ENCODE peak calls at places on chromosomes 12 and 14, in eight cellular contexts. H, E, K, F, U, Q, X and B are unnamed samples.

GRCh38 chr14:52852810-52853521 is 61.6 kb upstream of the GNPNAT1 start:
- DNase-seq in Q (no peak), X (no peak), H (no peak), E (no peak), F (no peak), U (no peak), K (no peak), B (no peak)

GRCh38 chr14:102507026-102507860 is 2.3 kb downstream of the ANKRD9 start:
- DNase-seq in E (no peak), H (no peak), K (no peak), U (no peak), X (no peak), Q (no peak), F (no peak), B (no peak)

GRCh38 chr14:69460093-69460701 is 24.3 kb upstream of the PLEKHD1 start:
- DNase-seq in E (peak; percentile 44), H (peak; percentile 71), U (peak; percentile 85), F (peak; percentile 66), X (no peak), K (no peak), Q (no peak), B (no peak)

GRCh38 chr14:34911209-34912150 is 36.3 kb upstream of the BAZ1A start:
- DNase-seq in K (no peak), H (no peak), X (no peak), Q (no peak), U (peak; percentile 72), E (peak; percentile 10), F (no peak), B (no peak)

GRCh38 chr14:90968025-90968424 is 92.4 kb downstream of the RPS6KA5 start:
- DNase-seq in Q (no peak), F (no peak), K (no peak), U (peak; percentile 9), X (no peak), E (no peak), H (no peak), B (no peak)

GRCh38 chr14:77053046-77053841 is 24.7 kb upstream of the IRF2BPL start:
- DNase-seq in H (peak; percentile 73), Q (peak; percentile 85), X (no peak), E (no peak), F (peak; percentile 84), U (peak; percentile 70), K (peak; percentile 54), B (peak; percentile 68)

GRCh38 chr14:75980856-75981255 is 939 bp downstream of the TGFB3 start:
- DNase-seq in F (no peak), Q (no peak), X (no peak), H (no peak), U (no peak), K (no peak), E (no peak), B (no peak)

GRCh38 chr12:79706676-79707075 is 15.9 kb upstream of the PAWR start:
- DNase-seq in X (no peak), K (no peak), E (no peak), Q (no peak), U (peak; percentile 20), F (no peak), H (no peak), B (no peak)

GRCh38 chr12:3252416-3252815 is 175.2 kb downstream of the TSPAN9 start:
- DNase-seq in F (no peak), U (peak; percentile 75), Q (peak; percentile 60), X (no peak), K (no peak), E (no peak), H (peak; percentile 72), B (no peak)

GRCh38 chr12:40261937-40262336 is 37.1 kb downstream of the LRRK2 start:
- DNase-seq in K (no peak), X (no peak), U (no peak), H (no peak), E (no peak), F (no peak), Q (no peak), B (no peak)

GRCh38 chr12:14892726-14893442 is 7.2 kb upstream of the MGP start:
- DNase-seq in K (no peak), U (no peak), Q (no peak), X (no peak), E (no peak), H (peak; percentile 24), F (peak; percentile 18), B (no peak)

GRCh38 chr12:32443491-32443890 is 44.1 kb downstream of the FGD4 start:
- DNase-seq in X (no peak), U (no peak), Q (no peak), H (no peak), K (no peak), F (no peak), E (no peak), B (no peak)

GRCh38 chr12:45994736-45995135 is 4.4 kb upstream of the SCAF11 start:
- DNase-seq in H (no peak), X (no peak), Q (no peak), E (no peak), F (no peak), K (no peak), U (no peak), B (no peak)

GRCh38 chr14:104977681-104978647 is at the start of gene AHNAK2:
- DNase-seq in E (no peak), X (no peak), K (peak; percentile 54), Q (peak; percentile 85), F (peak; percentile 93), U (peak; percentile 68), H (peak; percentile 79), B (peak; percentile 82)

GRCh38 chr12:109621864-109622485 is 48.4 kb downstream of the MVK start:
- DNase-seq in E (no peak), Q (no peak), X (no peak), K (no peak), F (no peak), H (no peak), U (peak; percentile 13), B (no peak)

GRCh38 chr14:101723061-101723595 is 38.4 kb upstream of the PPP2R5C start:
- DNase-seq in X (peak; percentile 52), U (no peak), Q (no peak), E (no peak), H (no peak), F (no peak), K (no peak), B (no peak)

GRCh38 chr12:57718641-57719528 is 19.7 kb downstream of the AGAP2 start:
- DNase-seq in X (peak; percentile 16), Q (no peak), K (no peak), E (no peak), H (no peak), U (no peak), F (no peak), B (no peak)

GRCh38 chr12:105954891-105955607 is 183.7 kb downstream of the NUAK1 start:
- DNase-seq in H (no peak), U (peak; percentile 51), F (peak; percentile 39), E (no peak), Q (no peak), X (no peak), K (no peak), B (no peak)
- H3K4me3 ChIP-seq in H (no peak overlapping the region), U (no peak overlapping the region), F (no peak overlapping the region), E (no peak overlapping the region), Q (no peak overlapping the region), X (no peak overlapping the region), K (no peak overlapping the region), B (no peak overlapping the region)

DNA sequence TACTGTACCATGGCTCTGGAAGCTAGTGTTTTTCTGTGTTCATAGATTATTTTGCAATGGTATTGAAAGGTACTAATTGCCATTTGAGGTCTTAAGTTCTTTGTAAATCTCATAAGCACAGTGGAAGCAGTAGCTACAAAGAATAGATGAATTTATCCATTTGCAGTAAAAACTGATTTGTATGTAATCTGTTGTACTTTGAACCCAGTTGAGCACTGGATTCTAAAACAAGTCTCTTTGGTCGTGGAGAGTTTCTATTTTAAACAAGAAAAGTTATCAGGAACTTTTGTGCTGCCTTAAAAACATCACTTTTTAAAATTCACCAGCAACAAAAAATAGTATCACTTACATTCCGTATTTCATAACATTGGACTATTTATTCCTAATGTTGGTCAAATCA is 4.1 kb downstream of the RAP1B start:
- DNase-seq in X (no peak), F (no peak), E (no peak), K (no peak), Q (no peak), U (no peak), H (no peak), B (no peak)
- H3K4me3 ChIP-seq in X (no peak overlapping the region), F (no peak overlapping the region), E (peak overlapping the region; percentile 84), K (no peak overlapping the region), Q (no peak overlapping the region), U (peak overlapping the region; percentile 14), H (no peak overlapping the region), B (no peak overlapping the region)

DNA sequence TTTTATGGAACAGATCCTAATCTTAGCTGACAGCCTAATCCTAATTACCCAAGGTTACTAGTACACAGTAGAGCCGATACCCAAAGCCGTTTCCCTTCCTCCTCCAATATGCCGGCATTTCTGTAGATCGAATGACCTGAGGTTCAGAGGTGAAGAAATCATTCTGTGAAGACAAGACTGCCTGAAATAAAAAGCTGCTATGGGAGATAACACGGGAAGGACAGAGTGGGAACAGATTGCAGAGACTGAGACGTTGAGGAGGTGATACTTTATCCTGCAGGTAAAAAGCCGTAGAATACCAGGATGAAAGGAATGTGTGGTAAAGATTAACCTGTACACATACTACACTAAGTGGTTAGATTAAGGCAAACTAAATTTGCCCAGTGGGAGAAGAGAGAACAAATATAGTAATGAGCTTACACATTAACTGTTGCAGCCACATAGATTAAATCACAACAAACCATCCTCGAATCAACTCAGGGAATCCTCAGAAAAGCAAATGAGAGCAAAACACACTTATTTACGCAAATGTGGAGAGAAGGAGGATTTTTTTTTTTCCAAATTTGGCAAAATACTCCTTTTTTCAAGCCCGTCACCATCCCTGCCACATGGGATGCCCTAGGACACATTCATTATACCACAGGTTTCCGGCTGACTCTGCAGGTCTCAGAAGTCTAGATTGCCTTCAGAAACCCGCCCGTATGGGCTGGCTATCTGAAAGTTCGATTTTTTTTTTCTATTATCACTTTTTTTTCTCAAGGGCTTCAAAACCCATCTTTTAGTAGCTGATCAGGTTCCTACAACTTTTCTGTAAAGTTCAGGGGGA is 188.0 kb downstream of the TTC8 start:
- DNase-seq in Q (no peak), U (no peak), H (peak; percentile 25), E (no peak), K (no peak), X (no peak), F (peak; percentile 53), B (no peak)
- H3K4me3 ChIP-seq in Q (peak overlapping the region; percentile 9), U (no peak overlapping the region), H (peak overlapping the region; percentile 27), E (no peak overlapping the region), K (no peak overlapping the region), X (no peak overlapping the region), F (peak overlapping the region; percentile 45), B (no peak overlapping the region)

DNA sequence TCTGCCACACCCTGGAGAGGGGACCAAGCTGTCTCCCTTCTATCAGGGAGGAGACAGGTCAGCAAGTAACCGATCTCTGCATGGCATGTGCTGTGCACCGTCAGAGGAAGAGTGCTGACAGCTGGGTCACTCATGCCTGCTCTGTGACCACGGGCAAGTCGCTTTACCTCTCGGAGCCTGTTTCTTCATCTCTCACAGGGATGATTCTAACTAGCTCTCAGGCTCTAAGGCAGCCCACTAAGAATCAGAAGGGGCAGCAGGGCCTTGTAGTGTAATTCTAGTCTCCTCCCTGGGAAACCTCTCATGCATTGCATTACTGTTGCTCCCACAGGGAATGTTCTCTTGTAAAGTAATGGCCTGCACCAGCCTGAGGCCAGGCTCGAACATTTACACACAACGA is 11.9 kb downstream of the CD9 start:
- DNase-seq in U (no peak), Q (no peak), X (no peak), F (no peak), H (no peak), K (no peak), E (no peak), B (no peak)
- H3K4me3 ChIP-seq in U (no peak overlapping the region), Q (no peak overlapping the region), X (no peak overlapping the region), F (no peak overlapping the region), H (no peak overlapping the region), K (no peak overlapping the region), E (no peak overlapping the region), B (no peak overlapping the region)

GRCh38 chr12:91382081-91382543 is 199.5 kb upstream of the DCN start:
- DNase-seq in X (no peak), E (peak; percentile 17), Q (peak; percentile 81), U (peak; percentile 67), H (peak; percentile 86), F (peak; percentile 80), K (peak; percentile 89), B (peak; percentile 95)
- H3K4me3 ChIP-seq in X (peak overlapping the region; percentile 40), E (peak overlapping the region; percentile 61), Q (peak overlapping the region; percentile 50), U (peak overlapping the region; percentile 53), H (peak overlapping the region; percentile 20), F (no peak overlapping the region), K (peak overlapping the region; percentile 4), B (peak overlapping the region; percentile 38)